ENCODE peak calls at places on chromosomes 3 and 15, in ten cellular contexts. U, P, V, Y, B, W, Z, C, N and X are unnamed samples.

GRCh38 chr15:90143176-90143655 is 40.9 kb upstream of the IDH2 start:
- DNase-seq in U (peak), P (peak), V (peak), Y (peak), B (peak), W (peak), Z (no peak), C (peak), N (peak), X (peak)

GRCh38 chr15:74027688-74028087 is 33.2 kb downstream of the PML start:
- DNase-seq in U (no peak), P (no peak), V (no peak), Y (no peak), B (no peak), W (no peak), Z (no peak), C (peak), N (no peak), X (no peak)

GRCh38 chr15:45630958-45631691 is 3.7 kb upstream of the SQOR start:
- DNase-seq in U (no peak), P (no peak), V (no peak), Y (no peak), B (no peak), W (no peak), Z (peak), C (no peak), N (no peak), X (peak)

GRCh38 chr3:186990878-186991308 is 60.6 kb downstream of the ST6GAL1 start:
- DNase-seq in U (no peak), P (no peak), V (no peak), Y (no peak), B (no peak), W (no peak), Z (no peak), C (no peak), N (no peak), X (peak)

GRCh38 chr15:82828064-82828463 is 18.6 kb downstream of the WHAMM start:
- DNase-seq in U (no peak), P (no peak), V (no peak), Y (no peak), B (no peak), W (no peak), Z (no peak), C (no peak), N (no peak), X (no peak)

GRCh38 chr3:50365080-50365841 is 5.9 kb upstream of the TMEM115 start:
- DNase-seq in U (peak), P (peak), V (peak), Y (peak), B (peak), W (peak), Z (peak), C (no peak), N (peak), X (peak)

GRCh38 chr3:96813134-96813819 is 1.1 kb upstream of the EPHA6 start:
- DNase-seq in U (peak), P (no peak), V (peak), Y (no peak), B (peak), W (peak), Z (peak), C (peak), N (peak), X (peak)

GRCh38 chr15:92613841-92614240 is 41.7 kb downstream of the FAM174B start:
- DNase-seq in U (no peak), P (no peak), V (no peak), Y (no peak), B (no peak), W (no peak), Z (no peak), C (no peak), N (no peak), X (peak)

GRCh38 chr3:113261996-113262665 is 50.8 kb downstream of the BOC start:
- DNase-seq in U (no peak), P (no peak), V (no peak), Y (no peak), B (no peak), W (no peak), Z (no peak), C (no peak), N (no peak), X (no peak)

GRCh38 chr3:160675566-160676124 is 1.3 kb upstream of the ARL14 start:
- DNase-seq in U (no peak), P (no peak), V (no peak), Y (no peak), B (no peak), W (no peak), Z (no peak), C (no peak), N (no peak), X (no peak)

GRCh38 chr3:56682458-56683121 is 475 bp downstream of the TASOR start:
- DNase-seq in U (peak), P (peak), V (peak), Y (peak), B (peak), W (peak), Z (peak), C (peak), N (peak), X (peak)

GRCh38 chr3:131072845-131073244 is 46.2 kb downstream of the NEK11 start:
- DNase-seq in U (no peak), P (no peak), V (no peak), Y (no peak), B (no peak), W (no peak), Z (no peak), C (no peak), N (no peak), X (no peak)

GRCh38 chr3:4313606-4314308 is 10.6 kb downstream of the SETMAR start:
- DNase-seq in U (no peak), P (no peak), V (no peak), Y (no peak), B (no peak), W (no peak), Z (no peak), C (no peak), N (no peak), X (no peak)

GRCh38 chr15:67777071-67777470 is 48.2 kb upstream of the SKOR1 start:
- DNase-seq in U (no peak), P (no peak), V (no peak), Y (no peak), B (no peak), W (no peak), Z (no peak), C (no peak), N (peak), X (no peak)

GRCh38 chr15:95121191-95121590 is 889.8 kb downstream of the MCTP2 start:
- DNase-seq in U (no peak), P (no peak), V (no peak), Y (no peak), B (no peak), W (no peak), Z (no peak), C (no peak), N (no peak), X (no peak)

GRCh38 chr15:100937171-100937570 is 18.0 kb downstream of the LRRK1 start:
- DNase-seq in U (no peak), P (no peak), V (no peak), Y (no peak), B (no peak), W (no peak), Z (no peak), C (no peak), N (no peak), X (no peak)

GRCh38 chr15:51341366-51342248 is at the start of gene GLDN:
- DNase-seq in U (peak), P (no peak), V (peak), Y (no peak), B (peak), W (no peak), Z (no peak), C (peak), N (peak), X (peak)

GRCh38 chr3:30805695-30806094 is 88.8 kb downstream of the GADL1 start:
- DNase-seq in U (no peak), P (no peak), V (no peak), Y (no peak), B (no peak), W (no peak), Z (no peak), C (no peak), N (no peak), X (no peak)

GRCh38 chr3:350978-351377 is 154.4 kb downstream of the CHL1 start:
- DNase-seq in U (no peak), P (no peak), V (no peak), Y (no peak), B (no peak), W (no peak), Z (no peak), C (no peak), N (no peak), X (no peak)